ENCODE peak calls at places on chromosomes 13 and 19, in nine cellular contexts. K, C, T, D, P, G, W, Q and O are unnamed samples.

GRCh38 chr13:53343345-53343744 is 314.7 kb downstream of the OLFM4 start:
- DNase-seq in K (no peak), D (no peak), W (peak; percentile 36), C (no peak), T (no peak), Q (no peak), P (no peak), G (no peak), O (no peak)

GRCh38 chr19:50657672-50658437 is 8.6 kb downstream of the C19orf81 start:
- DNase-seq in D (peak; percentile 93), K (peak; percentile 48), P (peak; percentile 98), G (no peak), W (peak; percentile 100), Q (peak; percentile 24), T (peak; percentile 68), C (peak; percentile 98), O (peak; percentile 49)

GRCh38 chr19:51025809-51026553 is 435 bp downstream of the KLK11 start:
- DNase-seq in K (no peak), W (no peak), C (no peak), T (no peak), Q (no peak), P (no peak), D (no peak), G (no peak), O (no peak)

GRCh38 chr13:40341501-40341900 is 324.9 kb downstream of the FOXO1 start:
- DNase-seq in Q (no peak), D (no peak), W (no peak), P (no peak), C (no peak), T (no peak), G (no peak), K (no peak), O (no peak)

GRCh38 chr13:26494591-26494990 is 62.9 kb upstream of the WASF3 start:
- DNase-seq in Q (no peak), T (no peak), K (no peak), W (no peak), P (no peak), D (no peak), G (no peak), C (no peak), O (no peak)

GRCh38 chr19:35755550-35756371 is 1.1 kb downstream of the HSPB6 start:
- DNase-seq in Q (peak; percentile 11), P (no peak), W (no peak), K (no peak), G (no peak), C (peak; percentile 55), T (no peak), D (no peak), O (no peak)

GRCh38 chr19:41328157-41328817 is 18.3 kb downstream of the CCDC97 start:
- DNase-seq in T (no peak), W (no peak), G (no peak), D (no peak), Q (no peak), P (no peak), C (peak; percentile 71), K (peak; percentile 52), O (no peak)

GRCh38 chr19:6536138-6536671 is 5.4 kb downstream of the TNFSF9 start:
- DNase-seq in C (no peak), P (peak; percentile 71), T (peak; percentile 36), Q (peak; percentile 91), K (peak; percentile 33), D (peak; percentile 95), W (no peak), G (peak; percentile 65), O (no peak)

GRCh38 chr13:50708461-50708860 is 135.0 kb downstream of the DLEU7 start:
- DNase-seq in P (no peak), G (no peak), C (no peak), K (no peak), D (no peak), T (no peak), W (no peak), Q (no peak), O (no peak)

GRCh38 chr19:36256064-36256463 is 41.2 kb downstream of the ZNF146 start:
- DNase-seq in W (no peak), D (no peak), P (no peak), Q (no peak), K (no peak), T (no peak), C (no peak), G (no peak), O (no peak)

GRCh38 chr13:48235100-48235813 is 2.3 kb downstream of the ITM2B start:
- DNase-seq in D (peak; percentile 64), G (no peak), W (peak; percentile 37), Q (peak; percentile 19), P (peak; percentile 6), C (peak; percentile 25), K (peak; percentile 54), T (no peak), O (peak; percentile 17)

GRCh38 chr13:81334481-81334880 is 993.6 kb upstream of the SPRY2 start:
- DNase-seq in W (no peak), D (no peak), T (no peak), P (no peak), Q (no peak), K (no peak), C (no peak), G (no peak), O (no peak)

GRCh38 chr13:75180805-75181455 is 301.0 kb downstream of the TBC1D4 start:
- DNase-seq in C (peak; percentile 50), Q (no peak), T (no peak), P (no peak), D (peak; percentile 10), G (no peak), W (no peak), K (peak; percentile 38), O (no peak)

GRCh38 chr13:46609726-46610125 is 56.8 kb downstream of the LRCH1 start:
- DNase-seq in C (no peak), W (peak; percentile 88), P (no peak), D (no peak), Q (no peak), G (no peak), K (no peak), T (no peak), O (no peak)

GRCh38 chr19:13072206-13072898 is 30.3 kb downstream of the LYL1 start:
- DNase-seq in D (no peak), G (no peak), P (no peak), Q (no peak), C (no peak), W (no peak), K (no peak), T (no peak), O (no peak)

GRCh38 chr13:98657506-98658085 is 80.7 kb upstream of the STK24 start:
- DNase-seq in T (no peak), C (no peak), W (no peak), G (no peak), D (no peak), Q (no peak), K (no peak), P (no peak), O (no peak)

GRCh38 chr13:59691501-59692066 is 472.1 kb downstream of the DIAPH3 start:
- DNase-seq in K (no peak), G (no peak), P (no peak), C (peak; percentile 56), Q (no peak), T (no peak), D (no peak), W (no peak), O (no peak)

GRCh38 chr13:100128373-100128772 is 39.5 kb downstream of the PCCA start:
- DNase-seq in P (peak; percentile 63), C (peak; percentile 92), D (no peak), G (no peak), Q (no peak), T (no peak), K (peak; percentile 26), W (no peak), O (no peak)

GRCh38 chr19:11767633-11768133 is 883 bp downstream of the ZNF441 start:
- DNase-seq in C (peak; percentile 37), W (peak; percentile 54), P (peak; percentile 5), D (peak; percentile 14), T (no peak), K (peak; percentile 10), G (peak; percentile 21), Q (no peak), O (no peak)

GRCh38 chr13:83229574-83230300 is 652.5 kb downstream of the SLITRK1 start:
- DNase-seq in P (no peak), K (no peak), G (no peak), Q (no peak), C (peak; percentile 40), T (no peak), D (no peak), W (no peak), O (no peak)

GRCh38 chr13:40662866-40663265 is 3.6 kb downstream of the FOXO1 start:
- DNase-seq in D (peak; percentile 32), T (no peak), K (no peak), G (no peak), W (no peak), P (no peak), Q (no peak), C (no peak), O (no peak)

GRCh38 chr19:7924651-7925170 is 1.2 kb downstream of the CTXN1 start:
- DNase-seq in Q (no peak), W (no peak), P (no peak), T (no peak), D (no peak), G (no peak), K (no peak), C (no peak), O (no peak)

GRCh38 chr19:16325671-16326400 is 1.2 kb downstream of the KLF2 start:
- DNase-seq in G (peak; percentile 61), T (no peak), Q (peak; percentile 60), D (no peak), P (peak; percentile 51), K (no peak), C (no peak), W (no peak), O (no peak)

GRCh38 chr13:43522788-43523187 is 264.0 kb downstream of the ENOX1 start:
- DNase-seq in G (no peak), P (peak; percentile 61), Q (no peak), D (no peak), K (no peak), C (peak; percentile 26), T (no peak), W (no peak), O (no peak)

GRCh38 chr19:30068528-30069395 is 126.7 kb downstream of the URI1 start:
- DNase-seq in W (no peak), P (no peak), G (no peak), D (no peak), Q (no peak), K (no peak), T (no peak), C (no peak), O (no peak)

GRCh38 chr19:40277356-40277755 is 7.8 kb downstream of the AKT2 start:
- DNase-seq in D (no peak), G (no peak), Q (no peak), C (no peak), P (no peak), K (no peak), T (no peak), W (no peak), O (no peak)

GRCh38 chr19:1244693-1245451 is 3.3 kb downstream of the ATP5F1D start:
- DNase-seq in K (no peak), W (no peak), Q (no peak), D (peak; percentile 51), C (no peak), G (no peak), T (no peak), P (no peak), O (no peak)

GRCh38 chr19:10888421-10888866 is 17.1 kb downstream of the CARM1 start:
- DNase-seq in D (no peak), Q (no peak), G (no peak), K (no peak), T (no peak), P (no peak), W (peak; percentile 95), C (no peak), O (no peak)

GRCh38 chr19:40355975-40356680 is 7.6 kb downstream of the PLD3 start:
- DNase-seq in T (no peak), G (no peak), D (no peak), C (no peak), Q (no peak), K (no peak), W (no peak), P (no peak), O (no peak)